ENCODE peak calls at places on chromosomes 4 and X, in four cellular contexts. Z, E, K and N are unnamed samples.

GRCh38 chrX:1928805-1929204 is 313.9 kb downstream of the ASMT start:
- DNase-seq in K (no peak), Z (no peak), E (no peak), N (no peak)

GRCh38 chrX:30654989-30655607 is 1.9 kb downstream of the GK start:
- DNase-seq in Z (no peak), E (no peak), K (no peak), N (no peak)

GRCh38 chr4:147820975-147821374 is 89.1 kb downstream of the ARHGAP10 start:
- DNase-seq in K (no peak), Z (no peak), E (no peak), N (no peak)

GRCh38 chrX:40474205-40474626 is 106.6 kb upstream of the ATP6AP2 start:
- DNase-seq in Z (peak; percentile 82), K (no peak), E (peak; percentile 41), N (peak; percentile 61)

GRCh38 chr4:44487341-44487740 is 38.7 kb upstream of the KCTD8 start:
- DNase-seq in K (no peak), E (no peak), Z (no peak), N (no peak)

GRCh38 chrX:17549005-17549685 is 174.1 kb downstream of the NHS start:
- DNase-seq in E (no peak), Z (no peak), K (no peak), N (no peak)

GRCh38 chr4:33063238-33063637 is 2343.1 kb downstream of the PCDH7 start:
- DNase-seq in Z (no peak), K (no peak), E (no peak), N (no peak)

GRCh38 chrX:153395613-153396319 is 5.4 kb downstream of the PNMA6E start:
- DNase-seq in E (no peak), K (no peak), Z (no peak), N (peak; percentile 43)

GRCh38 chrX:10518073-10518472 is 102.3 kb downstream of the MID1 start:
- DNase-seq in E (no peak), Z (no peak), K (no peak), N (no peak)

GRCh38 chrX:45668686-45669443 is 468.2 kb upstream of the DIPK2B start:
- DNase-seq in K (no peak), E (no peak), Z (no peak), N (no peak)

GRCh38 chr4:47704693-47705325 is 133.1 kb downstream of the CORIN start:
- DNase-seq in Z (peak; percentile 52), K (no peak), E (peak; percentile 28), N (peak; percentile 64)

GRCh38 chr4:40924096-40924792 is 174.5 kb downstream of the NSUN7 start:
- DNase-seq in Z (peak; percentile 51), K (no peak), E (peak; percentile 65), N (peak; percentile 84)

GRCh38 chrX:111854778-111855490 is 21.0 kb upstream of the TRPC5OS start:
- DNase-seq in Z (no peak), K (no peak), E (peak; percentile 39), N (no peak)

GRCh38 chr4:110630621-110631402 is 7.9 kb upstream of the PITX2 start:
- DNase-seq in E (no peak), K (no peak), Z (no peak), N (no peak)

GRCh38 chr4:12145106-12145505 is 716.4 kb upstream of the HS3ST1 start:
- DNase-seq in E (no peak), Z (no peak), K (no peak), N (no peak)